ENCODE peak calls at places on chromosomes 6 and 20, in seven cellular contexts. Y is choroid plexus epithelial cell, T is RWPE1, W is aorta, H is GM23248, E is B cell, L is Peyer's patch. U is an unnamed sample.

GRCh38 chr20:46557231-46557956 is 6.9 kb upstream of the OCSTAMP start:
- DNase-seq in H (peak), E (no peak), W (no peak), L (no peak), Y (peak), T (peak), U (peak)

GRCh38 chr6:49409951-49410542 is 53.0 kb downstream of the MMUT start:
- DNase-seq in T (peak), L (peak), W (peak), Y (peak), E (peak), H (peak), U (peak)

GRCh38 chr20:46699651-46700359 is 9.6 kb upstream of the SLC2A10 start:
- DNase-seq in Y (peak), W (no peak), T (peak), L (no peak), H (peak), E (no peak), U (peak)

GRCh38 chr20:44598413-44599290 is 16.3 kb downstream of the PKIG start:
- DNase-seq in E (no peak), L (no peak), W (peak), H (no peak), Y (peak), T (no peak), U (peak)

GRCh38 chr6:155333414-155333813 is 19.1 kb upstream of the TFB1M start:
- DNase-seq in H (no peak), E (no peak), Y (peak), L (no peak), W (no peak), T (no peak), U (no peak)

GRCh38 chr6:34534656-34535055 is 21.5 kb downstream of the SPDEF start:
- DNase-seq in L (no peak), T (no peak), Y (no peak), H (no peak), E (no peak), W (no peak), U (no peak)

GRCh38 chr20:4154958-4155411 is 139.6 kb upstream of the RNF24 start:
- DNase-seq in H (no peak), E (no peak), T (no peak), Y (no peak), W (peak), L (no peak), U (no peak)

GRCh38 chr6:154154389-154154967 is 115.4 kb downstream of the OPRM1 start:
- DNase-seq in E (no peak), Y (peak), T (peak), L (peak), H (peak), W (peak), U (peak)

GRCh38 chr6:53947780-53948179 is 153.0 kb downstream of the LRRC1 start:
- DNase-seq in W (no peak), T (no peak), Y (no peak), H (no peak), E (no peak), L (no peak), U (no peak)

GRCh38 chr6:94026575-94026974 is 607.2 kb upstream of the EPHA7 start:
- DNase-seq in E (no peak), L (no peak), W (no peak), H (no peak), T (no peak), Y (no peak), U (no peak)

GRCh38 chr20:63493563-63494020 is 5.3 kb downstream of the EEF1A2 start:
- DNase-seq in H (no peak), T (no peak), L (no peak), W (no peak), Y (no peak), E (no peak), U (no peak)

GRCh38 chr6:37442416-37443218 is 9.6 kb downstream of the CMTR1 start:
- DNase-seq in H (peak), Y (no peak), W (no peak), L (no peak), T (no peak), E (no peak), U (no peak)

GRCh38 chr20:3904857-3905256 is 15.7 kb downstream of the PANK2 start:
- DNase-seq in W (no peak), L (no peak), T (no peak), E (no peak), Y (no peak), H (no peak), U (no peak)

GRCh38 chr20:9374068-9374467 is 140.3 kb upstream of the LAMP5 start:
- DNase-seq in L (no peak), W (no peak), E (no peak), T (no peak), H (no peak), Y (no peak), U (no peak)

GRCh38 chr6:75611011-75611701 is 9.5 kb downstream of the SENP6 start:
- DNase-seq in E (no peak), L (no peak), H (peak), T (no peak), Y (peak), W (no peak), U (no peak)

GRCh38 chr20:35007891-35008290 is 52.2 kb downstream of the MYH7B start:
- DNase-seq in H (no peak), E (no peak), L (no peak), W (peak), T (no peak), Y (no peak), U (no peak)

GRCh38 chr6:88220493-88220892 is 54.3 kb upstream of the CNR1 start:
- DNase-seq in Y (peak), W (no peak), L (no peak), E (no peak), T (peak), H (peak), U (no peak)

GRCh38 chr20:38034108-38034649 is 633 bp downstream of the RPRD1B start:
- DNase-seq in L (no peak), T (peak), Y (no peak), E (no peak), H (peak), W (no peak), U (no peak)

GRCh38 chr20:1430004-1430451 is 36.6 kb downstream of the NSFL1C start:
- DNase-seq in T (no peak), L (no peak), E (no peak), H (peak), Y (peak), W (no peak), U (peak)

GRCh38 chr20:53826597-53827291 is 233.1 kb upstream of the ZNF217 start:
- DNase-seq in L (peak), H (peak), W (peak), E (peak), Y (peak), T (no peak), U (no peak)

GRCh38 chr6:37036146-37036545 is 30.7 kb downstream of the FGD2 start:
- DNase-seq in L (no peak), T (no peak), Y (no peak), H (no peak), E (peak), W (peak), U (no peak)

GRCh38 chr6:108720798-108721197 is 127.4 kb upstream of the ARMC2 start:
- DNase-seq in Y (no peak), E (no peak), L (no peak), H (no peak), T (no peak), W (no peak), U (no peak)

GRCh38 chr6:113825776-113826175 is 31.4 kb upstream of the MARCKS start:
- DNase-seq in E (no peak), H (peak), Y (peak), W (peak), T (no peak), L (no peak), U (peak)